ENCODE peak calls at places on chromosomes 3 and 15, in four cellular contexts. K, E, N and B are unnamed samples.

GRCh38 chr3:197031315-197032285 is 2.0 kb upstream of the MELTF start:
- DNase-seq in E (no peak), K (peak; percentile 96), N (no peak), B (no peak)

GRCh38 chr15:85778107-85778776 is 16.5 kb downstream of the KLHL25 start:
- DNase-seq in N (no peak), E (no peak), K (no peak), B (no peak)

GRCh38 chr3:139269984-139270383 is 73.8 kb upstream of the MRPS22 start:
- DNase-seq in E (no peak), K (no peak), N (no peak), B (no peak)

GRCh38 chr3:4750306-4751056 is 228.8 kb upstream of the BHLHE40 start:
- DNase-seq in K (peak; percentile 25), E (no peak), N (no peak), B (no peak)

GRCh38 chr3:12549971-12550760 is 4.9 kb upstream of the MKRN2OS start:
- DNase-seq in K (no peak), E (no peak), N (no peak), B (no peak)

GRCh38 chr15:67783303-67783702 is 42.0 kb upstream of the SKOR1 start:
- DNase-seq in N (peak; percentile 87), K (no peak), E (no peak), B (no peak)

GRCh38 chr15:80937718-80938117 is 51.9 kb downstream of the MESD start:
- DNase-seq in N (no peak), K (no peak), E (no peak), B (no peak)

GRCh38 chr3:132174500-132174899 is 139.7 kb upstream of the CPNE4 start:
- DNase-seq in K (no peak), E (no peak), N (no peak), B (no peak)

GRCh38 chr3:85535517-85535916 is 576.7 kb downstream of the CADM2 start:
- DNase-seq in N (no peak), E (no peak), K (no peak), B (no peak)

GRCh38 chr3:129971368-129972052 is 3.0 kb upstream of the TRH start:
- DNase-seq in N (no peak), K (peak; percentile 82), E (peak; percentile 61), B (no peak)

GRCh38 chr3:99878005-99878404 is 60.3 kb downstream of the CMSS1 start:
- DNase-seq in K (peak; percentile 67), N (no peak), E (no peak), B (no peak)

GRCh38 chr3:108131105-108131794 is 40.4 kb upstream of the CD47 start:
- DNase-seq in N (no peak), K (no peak), E (no peak), B (no peak)

GRCh38 chr15:80620931-80621330 is 74.2 kb upstream of the ABHD17C start:
- DNase-seq in K (no peak), N (no peak), E (peak; percentile 2), B (no peak)

GRCh38 chr3:37506968-37507535 is 332.7 kb upstream of the LRRFIP2 start:
- DNase-seq in N (no peak), K (no peak), E (no peak), B (no peak)

GRCh38 chr3:110593749-110594148 is 477.9 kb upstream of the NECTIN3 start:
- DNase-seq in E (no peak), K (no peak), N (no peak), B (no peak)

GRCh38 chr3:105868450-105868744 is 415 bp downstream of the CBLB start:
- DNase-seq in K (peak; percentile 35), N (no peak), E (peak; percentile 66), B (peak; percentile 76)

GRCh38 chr3:42493798-42494151 is 8.7 kb upstream of the VIPR1 start:
- DNase-seq in K (no peak), N (no peak), E (peak; percentile 37), B (no peak)

GRCh38 chr3:190041333-190042041 is 79.2 kb downstream of the P3H2 start:
- DNase-seq in K (no peak), N (peak; percentile 11), E (no peak), B (no peak)

GRCh38 chr3:45084820-45085816 is 59.0 kb downstream of the CLEC3B start:
- DNase-seq in E (no peak), N (no peak), K (peak; percentile 16), B (no peak)

GRCh38 chr15:87287156-87287555 is 969.4 kb downstream of the NTRK3 start:
- DNase-seq in K (no peak), N (no peak), E (no peak), B (no peak)

GRCh38 chr15:31433574-31433973 is 106.9 kb downstream of the KLF13 start:
- DNase-seq in E (no peak), N (no peak), K (no peak), B (no peak)

GRCh38 chr3:36714343-36714742 is 50.0 kb downstream of the DCLK3 start:
- DNase-seq in K (no peak), N (no peak), E (no peak), B (no peak)

GRCh38 chr3:152574461-152575079 is 260.4 kb upstream of the P2RY1 start:
- DNase-seq in K (peak; percentile 26), N (peak; percentile 26), E (no peak), B (peak; percentile 33)

GRCh38 chr3:16999871-17000270 is 115.1 kb downstream of the PLCL2 start:
- DNase-seq in E (no peak), N (no peak), K (no peak), B (no peak)
- TF ChIP-seq TCF12 in E (peak; percentile 93), N (no peak), K (no peak), B (no peak)

GRCh38 chr15:59159210-59159609 is 47.4 kb upstream of the LDHAL6B start:
- DNase-seq in E (no peak), N (no peak), K (no peak), B (no peak)

GRCh38 chr15:59157398-59157797 is 49.2 kb upstream of the LDHAL6B start:
- DNase-seq in K (no peak), E (no peak), N (no peak), B (no peak)

GRCh38 chr15:59158701-59159034 is 48.0 kb upstream of the LDHAL6B start:
- DNase-seq in E (no peak), K (no peak), N (no peak), B (no peak)

GRCh38 chr15:59157840-59158700 is 48.6 kb upstream of the LDHAL6B start:
- DNase-seq in E (no peak), N (no peak), K (no peak), B (no peak)

DNA sequence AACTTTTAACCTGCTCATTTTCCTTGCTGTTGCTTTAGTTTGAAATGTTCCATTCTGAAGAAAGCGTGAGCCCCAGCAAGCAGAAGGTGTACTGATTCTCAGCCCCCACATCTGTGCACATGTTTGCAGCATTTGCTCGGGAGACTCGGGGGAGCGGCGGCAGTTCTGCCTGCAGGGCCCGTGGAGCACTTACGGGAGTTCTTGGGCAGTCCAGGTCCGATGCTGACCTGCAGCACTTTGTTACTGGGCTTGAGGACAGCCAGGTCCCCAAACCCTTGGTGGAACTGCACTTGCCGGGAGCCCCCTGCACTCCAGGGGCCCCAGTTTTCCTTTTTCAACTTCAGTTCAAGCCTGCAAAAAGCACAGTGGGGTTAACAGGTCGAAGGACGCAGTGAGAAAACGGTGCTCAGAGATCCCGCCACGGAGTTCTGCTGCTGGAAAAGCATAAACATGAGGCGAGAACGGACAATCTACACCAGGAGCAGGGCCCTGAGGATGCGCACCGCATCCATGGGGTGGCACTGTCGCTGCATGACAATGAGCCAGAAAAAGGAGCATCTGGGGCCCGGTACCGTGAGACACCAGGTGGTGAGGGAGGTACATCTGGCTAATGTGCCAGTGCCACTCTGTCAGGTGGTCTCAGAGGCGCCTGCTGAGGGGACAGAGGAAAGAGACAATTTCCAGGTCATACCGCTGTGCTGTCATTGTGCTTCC is 45.6 kb upstream of the LDHAL6B start:
- DNase-seq in N (no peak), E (peak; percentile 73), K (peak; percentile 25), B (peak; percentile 72)
- TF ChIP-seq TCF12 in N (no peak), E (no peak), K (no peak), B (no peak)

DNA sequence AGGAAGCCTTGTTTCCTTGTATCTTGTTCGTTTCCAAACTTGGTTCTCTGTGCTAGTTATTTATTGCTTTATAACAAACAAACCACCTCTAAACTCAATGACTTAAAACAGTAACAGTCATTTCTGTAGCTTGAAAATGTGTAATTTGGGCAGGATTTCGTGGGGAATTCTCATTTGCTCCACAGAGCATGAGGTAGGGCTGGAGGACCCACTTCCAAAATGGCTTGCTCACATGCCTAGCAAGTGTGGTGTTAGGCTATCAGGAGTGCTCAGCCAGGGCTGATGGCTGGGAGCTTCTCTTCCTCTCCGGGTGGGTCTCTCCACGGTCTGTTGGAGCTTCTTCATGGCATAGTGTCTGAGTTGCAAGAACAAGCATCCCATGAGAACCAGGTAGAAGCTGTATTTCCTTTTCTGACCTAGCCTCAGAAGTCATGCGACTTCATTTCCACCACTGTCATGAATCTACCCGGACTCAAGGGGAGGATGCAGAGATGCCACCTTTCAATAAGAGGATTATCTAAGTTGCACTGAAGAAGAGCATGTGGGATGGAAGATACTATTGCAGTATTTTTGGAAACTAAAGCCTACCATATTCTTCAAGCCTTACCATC is 8.2 kb upstream of the TNIK start:
- DNase-seq in K (no peak), E (no peak), N (no peak), B (no peak)
- TF ChIP-seq TCF12 in K (no peak), E (no peak), N (no peak), B (no peak)

GRCh38 chr3:114519415-114519814 is 225.6 kb downstream of the TIGIT start:
- DNase-seq in E (no peak), N (peak; percentile 26), K (no peak), B (peak; percentile 6)
- TF ChIP-seq TCF12 in E (no peak), N (no peak), K (no peak), B (no peak)

GRCh38 chr3:177256991-177257390 is 59.7 kb upstream of the TBL1XR1 start:
- DNase-seq in K (no peak), E (no peak), N (no peak), B (no peak)
- TF ChIP-seq TCF12 in K (no peak), E (no peak), N (no peak), B (no peak)